ENCODE peak calls at places on chromosome 18, in eight cellular contexts. One of them, this sample, is unnamed.

GRCh38 chr18:8988262-8988871 is 114.1 kb upstream of the NDUFV2 start:
- DNase-seq in DND-41: peak
- DNase-seq in IMR-90: peak
- DNase-seq in keratinocyte: no peak
- DNase-seq in GM23248: peak
- DNase-seq in trophoblast cell: peak
- DNase-seq in PC-3: peak
- DNase-seq in GM23338: peak
- DNase-seq in this sample: peak

GRCh38 chr18:22230403-22231042 is 61.1 kb downstream of the GATA6 start:
- DNase-seq in DND-41: no peak
- DNase-seq in IMR-90: peak
- DNase-seq in keratinocyte: no peak
- DNase-seq in GM23248: peak
- DNase-seq in trophoblast cell: peak
- DNase-seq in PC-3: peak
- DNase-seq in GM23338: no peak
- DNase-seq in this sample: no peak

GRCh38 chr18:48230459-48231113 is 178.6 kb downstream of the ZBTB7C start:
- DNase-seq in DND-41: peak
- DNase-seq in IMR-90: peak
- DNase-seq in keratinocyte: no peak
- DNase-seq in GM23248: peak
- DNase-seq in trophoblast cell: peak
- DNase-seq in PC-3: peak
- DNase-seq in GM23338: peak
- DNase-seq in this sample: peak

GRCh38 chr18:21117385-21118135 is 5.9 kb upstream of the ROCK1 start:
- DNase-seq in DND-41: no peak
- DNase-seq in IMR-90: peak
- DNase-seq in keratinocyte: no peak
- DNase-seq in GM23248: peak
- DNase-seq in trophoblast cell: peak
- DNase-seq in PC-3: no peak
- DNase-seq in GM23338: peak
- DNase-seq in this sample: no peak

GRCh38 chr18:13443546-13443945 is 225.0 kb downstream of the LDLRAD4 start:
- DNase-seq in DND-41: peak
- DNase-seq in IMR-90: no peak
- DNase-seq in keratinocyte: no peak
- DNase-seq in GM23248: no peak
- DNase-seq in trophoblast cell: no peak
- DNase-seq in PC-3: no peak
- DNase-seq in GM23338: no peak
- DNase-seq in this sample: no peak

GRCh38 chr18:2657788-2658458 is 2.4 kb downstream of the SMCHD1 start:
- DNase-seq in DND-41: no peak
- DNase-seq in IMR-90: peak
- DNase-seq in keratinocyte: no peak
- DNase-seq in GM23248: peak
- DNase-seq in trophoblast cell: peak
- DNase-seq in PC-3: peak
- DNase-seq in GM23338: no peak
- DNase-seq in this sample: peak

GRCh38 chr18:12011962-12012549 is 30.7 kb downstream of the IMPA2 start:
- DNase-seq in DND-41: no peak
- DNase-seq in IMR-90: peak
- DNase-seq in keratinocyte: no peak
- DNase-seq in GM23248: no peak
- DNase-seq in trophoblast cell: no peak
- DNase-seq in PC-3: no peak
- DNase-seq in GM23338: no peak
- DNase-seq in this sample: no peak

GRCh38 chr18:60246606-60247005 is 126.0 kb downstream of the MC4R start:
- DNase-seq in DND-41: peak
- DNase-seq in IMR-90: no peak
- DNase-seq in keratinocyte: no peak
- DNase-seq in GM23248: no peak
- DNase-seq in trophoblast cell: no peak
- DNase-seq in PC-3: no peak
- DNase-seq in GM23338: no peak
- DNase-seq in this sample: peak

GRCh38 chr18:48392266-48392665 is 16.9 kb downstream of the ZBTB7C start:
- DNase-seq in DND-41: no peak
- DNase-seq in IMR-90: no peak
- DNase-seq in keratinocyte: no peak
- DNase-seq in GM23248: no peak
- DNase-seq in trophoblast cell: no peak
- DNase-seq in PC-3: no peak
- DNase-seq in GM23338: no peak
- DNase-seq in this sample: no peak

GRCh38 chr18:21740474-21740723 is 193 bp upstream of the MIB1 start:
- DNase-seq in DND-41: peak
- DNase-seq in IMR-90: peak
- DNase-seq in keratinocyte: no peak
- DNase-seq in GM23248: peak
- DNase-seq in trophoblast cell: no peak
- DNase-seq in PC-3: peak
- DNase-seq in GM23338: peak
- DNase-seq in this sample: peak

GRCh38 chr18:35189510-35189909 is 51.3 kb upstream of the ZNF397 start:
- DNase-seq in DND-41: no peak
- DNase-seq in IMR-90: no peak
- DNase-seq in keratinocyte: no peak
- DNase-seq in GM23248: no peak
- DNase-seq in trophoblast cell: no peak
- DNase-seq in PC-3: no peak
- DNase-seq in GM23338: no peak
- DNase-seq in this sample: no peak

GRCh38 chr18:63155910-63156773 is 163.4 kb downstream of the BCL2 start:
- DNase-seq in DND-41: no peak
- DNase-seq in IMR-90: no peak
- DNase-seq in keratinocyte: no peak
- DNase-seq in GM23248: no peak
- DNase-seq in trophoblast cell: no peak
- DNase-seq in PC-3: no peak
- DNase-seq in GM23338: no peak
- DNase-seq in this sample: no peak

GRCh38 chr18:8177330-8178016 is 431.8 kb upstream of the RAB12 start:
- DNase-seq in DND-41: no peak
- DNase-seq in IMR-90: peak
- DNase-seq in keratinocyte: no peak
- DNase-seq in GM23248: no peak
- DNase-seq in trophoblast cell: peak
- DNase-seq in PC-3: peak
- DNase-seq in GM23338: peak
- DNase-seq in this sample: no peak

GRCh38 chr18:54392621-54393023 is 34.9 kb downstream of the C18orf54 start:
- DNase-seq in DND-41: no peak
- DNase-seq in IMR-90: peak
- DNase-seq in keratinocyte: peak
- DNase-seq in GM23248: peak
- DNase-seq in trophoblast cell: peak
- DNase-seq in PC-3: peak
- DNase-seq in GM23338: peak
- DNase-seq in this sample: peak

GRCh38 chr18:46458472-46458871 is 198.5 kb downstream of the LOXHD1 start:
- DNase-seq in DND-41: no peak
- DNase-seq in IMR-90: no peak
- DNase-seq in keratinocyte: no peak
- DNase-seq in GM23248: no peak
- DNase-seq in trophoblast cell: no peak
- DNase-seq in PC-3: no peak
- DNase-seq in GM23338: peak
- DNase-seq in this sample: no peak
- H3K4me3 ChIP-seq in DND-41: no peak
- H3K4me3 ChIP-seq in IMR-90: no peak
- H3K4me3 ChIP-seq in keratinocyte: no peak
- H3K4me3 ChIP-seq in GM23248: no peak
- H3K4me3 ChIP-seq in trophoblast cell: no peak
- H3K4me3 ChIP-seq in PC-3: no peak
- H3K4me3 ChIP-seq in GM23338: peak
- H3K4me3 ChIP-seq in this sample: no peak

DNA sequence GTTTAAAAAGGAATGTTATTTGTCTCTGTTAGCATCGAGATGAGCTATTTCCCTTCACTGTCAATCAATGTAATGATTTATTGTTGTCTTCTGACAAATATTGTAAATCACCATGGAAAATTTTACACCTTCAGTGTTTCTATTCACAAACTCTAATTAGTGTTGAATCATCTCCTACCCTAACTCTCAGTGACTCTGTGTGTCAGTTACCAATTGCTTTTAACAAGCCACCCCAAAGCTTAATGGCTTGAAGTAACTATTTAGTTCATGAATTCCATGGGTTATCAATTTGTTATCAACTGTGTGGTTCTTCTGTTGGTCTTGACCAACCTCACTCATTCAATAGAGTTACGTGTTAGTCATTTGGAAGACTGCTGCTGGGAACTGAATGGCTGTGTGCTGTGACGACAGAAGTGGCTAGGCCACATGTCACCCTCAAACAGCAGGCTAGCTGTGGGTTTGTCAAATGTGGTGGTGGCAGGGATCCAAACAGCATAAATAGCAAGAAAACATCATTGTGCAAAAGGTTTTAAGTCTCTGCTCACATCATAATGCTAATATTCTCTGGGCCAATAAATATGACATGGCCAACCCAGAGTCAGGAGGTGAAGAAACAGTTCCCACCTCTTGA is 910.8 kb upstream of the CDH2 start:
- DNase-seq in DND-41: peak
- DNase-seq in IMR-90: no peak
- DNase-seq in keratinocyte: no peak
- DNase-seq in GM23248: no peak
- DNase-seq in trophoblast cell: no peak
- DNase-seq in PC-3: no peak
- DNase-seq in GM23338: no peak
- DNase-seq in this sample: no peak
- H2AFZ ChIP-seq in DND-41: peak
- H2AFZ ChIP-seq in IMR-90: no peak
- H2AFZ ChIP-seq in keratinocyte: no peak
- H2AFZ ChIP-seq in GM23248: no peak
- H2AFZ ChIP-seq in trophoblast cell: no peak
- H2AFZ ChIP-seq in PC-3: no peak
- H2AFZ ChIP-seq in GM23338: no peak
- H2AFZ ChIP-seq in this sample: no peak

DNA sequence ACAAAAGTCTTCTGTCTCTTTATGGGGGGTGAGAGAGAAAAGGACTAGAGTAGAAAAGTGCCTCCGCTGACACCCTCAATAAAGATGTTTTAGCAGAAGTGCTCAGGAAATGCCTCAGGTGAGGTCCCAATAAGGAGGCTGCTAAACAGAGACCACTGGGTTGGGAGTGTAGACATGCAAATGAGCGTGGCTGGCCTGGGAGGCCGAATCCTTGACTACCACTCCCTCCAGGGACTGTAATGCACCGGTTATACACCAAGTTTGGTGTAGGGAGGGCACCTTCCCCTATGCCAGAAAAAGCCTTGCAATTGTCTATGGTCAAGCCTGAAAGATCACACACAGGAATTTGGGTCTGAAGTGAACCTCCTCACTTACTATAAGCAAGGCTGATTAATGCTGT is 1.8 kb downstream of the TMX3 start:
- DNase-seq in DND-41: no peak
- DNase-seq in IMR-90: no peak
- DNase-seq in keratinocyte: no peak
- DNase-seq in GM23248: no peak
- DNase-seq in trophoblast cell: no peak
- DNase-seq in PC-3: no peak
- DNase-seq in GM23338: peak
- DNase-seq in this sample: peak
- H3K4me3 ChIP-seq in DND-41: peak
- H3K4me3 ChIP-seq in IMR-90: no peak
- H3K4me3 ChIP-seq in keratinocyte: no peak
- H3K4me3 ChIP-seq in GM23248: peak
- H3K4me3 ChIP-seq in trophoblast cell: no peak
- H3K4me3 ChIP-seq in PC-3: peak
- H3K4me3 ChIP-seq in GM23338: peak
- H3K4me3 ChIP-seq in this sample: peak

GRCh38 chr18:57087985-57088384 is 58.9 kb upstream of the BOD1L2 start:
- DNase-seq in DND-41: no peak
- DNase-seq in IMR-90: no peak
- DNase-seq in keratinocyte: no peak
- DNase-seq in GM23248: no peak
- DNase-seq in trophoblast cell: peak
- DNase-seq in PC-3: peak
- DNase-seq in GM23338: no peak
- DNase-seq in this sample: no peak

GRCh38 chr18:57086163-57086562 is 60.7 kb upstream of the BOD1L2 start:
- DNase-seq in DND-41: no peak
- DNase-seq in IMR-90: no peak
- DNase-seq in keratinocyte: no peak
- DNase-seq in GM23248: no peak
- DNase-seq in trophoblast cell: no peak
- DNase-seq in PC-3: no peak
- DNase-seq in GM23338: no peak
- DNase-seq in this sample: no peak

GRCh38 chr18:57083485-57083884 is 63.4 kb upstream of the BOD1L2 start:
- DNase-seq in DND-41: no peak
- DNase-seq in IMR-90: no peak
- DNase-seq in keratinocyte: no peak
- DNase-seq in GM23248: no peak
- DNase-seq in trophoblast cell: no peak
- DNase-seq in PC-3: no peak
- DNase-seq in GM23338: no peak
- DNase-seq in this sample: no peak

GRCh38 chr18:57080479-57080878 is 66.4 kb upstream of the BOD1L2 start:
- DNase-seq in DND-41: no peak
- DNase-seq in IMR-90: no peak
- DNase-seq in keratinocyte: no peak
- DNase-seq in GM23248: no peak
- DNase-seq in trophoblast cell: no peak
- DNase-seq in PC-3: no peak
- DNase-seq in GM23338: no peak
- DNase-seq in this sample: no peak

DNA sequence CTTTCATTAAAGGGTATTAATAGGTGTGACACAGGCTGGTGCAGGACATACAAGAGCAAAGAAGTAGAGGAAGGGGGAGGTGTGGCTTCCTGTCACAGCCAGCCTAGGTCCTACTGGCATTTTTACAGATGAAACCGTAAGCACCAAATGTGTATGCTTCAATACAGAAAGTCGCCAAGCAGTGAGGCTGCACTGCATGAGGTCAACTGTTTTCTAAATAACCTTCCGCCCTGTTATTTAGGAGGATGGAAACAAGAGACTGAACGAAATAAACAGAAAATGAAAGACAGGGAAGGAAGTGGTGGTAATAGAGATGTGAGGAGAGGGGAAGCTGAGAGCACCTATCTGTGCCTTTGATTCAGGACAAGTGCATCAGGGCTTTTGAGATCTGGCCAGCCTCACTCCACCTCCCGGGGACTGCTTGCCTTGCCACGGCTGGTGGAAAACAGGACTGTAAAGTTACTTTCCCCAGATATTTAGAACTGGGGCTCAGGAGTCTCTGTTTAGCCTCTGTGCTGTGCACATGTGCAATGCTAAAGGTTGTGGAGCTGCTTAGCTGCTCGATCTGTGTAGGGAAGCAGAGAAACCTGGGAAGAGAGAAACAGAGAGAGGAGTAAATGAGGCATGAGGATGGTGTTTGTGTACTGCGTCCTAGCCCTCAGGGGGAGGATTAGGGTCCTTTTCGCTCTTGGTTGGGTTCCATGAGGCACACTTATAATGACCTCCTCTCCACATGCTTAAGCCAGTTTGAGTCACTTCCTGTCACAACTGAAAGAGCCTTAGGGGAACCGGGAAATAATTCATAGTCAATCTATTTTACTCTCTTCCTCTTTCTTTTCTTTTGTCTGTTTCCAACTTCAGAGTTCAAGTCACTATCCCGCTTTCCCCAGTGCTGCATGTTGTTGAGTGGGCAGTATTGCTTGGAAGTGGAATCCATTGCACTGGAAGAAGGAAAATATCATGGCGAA is 62.3 kb upstream of the BOD1L2 start:
- DNase-seq in DND-41: no peak
- DNase-seq in IMR-90: no peak
- DNase-seq in keratinocyte: no peak
- DNase-seq in GM23248: no peak
- DNase-seq in trophoblast cell: no peak
- DNase-seq in PC-3: peak
- DNase-seq in GM23338: no peak
- DNase-seq in this sample: peak
- H2AFZ ChIP-seq in DND-41: no peak
- H2AFZ ChIP-seq in IMR-90: no peak
- H2AFZ ChIP-seq in keratinocyte: no peak
- H2AFZ ChIP-seq in GM23248: no peak
- H2AFZ ChIP-seq in trophoblast cell: no peak
- H2AFZ ChIP-seq in PC-3: peak
- H2AFZ ChIP-seq in GM23338: peak
- H2AFZ ChIP-seq in this sample: peak